ENCODE peak calls at places on chromosomes 13 and 19, in five cellular contexts. X, D, S, P and V are unnamed samples.

GRCh38 chr13:107721436-107721835 is 493.9 kb downstream of the LIG4 start:
- DNase-seq in X (no peak), D (no peak), S (no peak), P (no peak), V (no peak)

GRCh38 chr13:94712812-94713555 is 639 bp upstream of the SOX21 start:
- DNase-seq in X (no peak), D (peak), S (no peak), P (no peak), V (peak)

GRCh38 chr13:46086421-46086922 is 18.4 kb downstream of the CPB2 start:
- DNase-seq in X (no peak), D (no peak), S (no peak), P (no peak), V (no peak)

GRCh38 chr13:26325876-26326275 is 71.9 kb downstream of the CDK8 start:
- DNase-seq in X (no peak), D (peak), S (no peak), P (no peak), V (peak)

GRCh38 chr13:79448413-79448812 is 32.5 kb upstream of the NDFIP2 start:
- DNase-seq in X (no peak), D (peak), S (no peak), P (no peak), V (no peak)

GRCh38 chr19:10546817-10547216 is 3.1 kb downstream of the ATG4D start:
- DNase-seq in X (no peak), D (no peak), S (no peak), P (no peak), V (no peak)

GRCh38 chr13:108230377-108230776 is 12.2 kb downstream of the ABHD13 start:
- DNase-seq in X (no peak), D (no peak), S (no peak), P (no peak), V (no peak)

GRCh38 chr13:42597505-42597904 is 23.6 kb downstream of the TNFSF11 start:
- DNase-seq in X (no peak), D (no peak), S (no peak), P (no peak), V (peak)

GRCh38 chr13:87798536-87798935 is 127.4 kb downstream of the SLITRK5 start:
- DNase-seq in X (no peak), D (no peak), S (no peak), P (no peak), V (no peak)

GRCh38 chr13:109481046-109481445 is 305.3 kb downstream of the IRS2 start:
- DNase-seq in X (no peak), D (peak), S (no peak), P (no peak), V (no peak)

GRCh38 chr19:54916822-54917221 is 10.9 kb downstream of the NCR1 start:
- DNase-seq in X (no peak), D (no peak), S (no peak), P (no peak), V (no peak)

GRCh38 chr13:68190826-68191225 is 960.7 kb upstream of the PCDH9 start:
- DNase-seq in X (no peak), D (no peak), S (no peak), P (no peak), V (peak)

GRCh38 chr13:112446867-112447266 is 70.7 kb downstream of the SPACA7 start:
- DNase-seq in X (no peak), D (no peak), S (no peak), P (peak), V (no peak)

GRCh38 chr19:35777411-35777841 is 2.1 kb downstream of the ARHGAP33 start:
- DNase-seq in X (no peak), D (no peak), S (no peak), P (no peak), V (no peak)

GRCh38 chr13:101473458-101473857 is 21.0 kb downstream of the ITGBL1 start:
- DNase-seq in X (no peak), D (peak), S (no peak), P (no peak), V (peak)

GRCh38 chr19:3314962-3315675 is 51.3 kb upstream of the NFIC start:
- DNase-seq in X (no peak), D (no peak), S (no peak), P (no peak), V (no peak)

GRCh38 chr19:51259348-51260245 is 8.7 kb downstream of the SIGLECL1 start:
- DNase-seq in X (no peak), D (peak), S (no peak), P (no peak), V (peak)

GRCh38 chr13:22489771-22490170 is 691.0 kb upstream of the SGCG start:
- DNase-seq in X (no peak), D (no peak), S (no peak), P (no peak), V (no peak)
- TF ChIP-seq CTCF in X (no peak), D (no peak), S (no peak), P (no peak), V (no peak)

GRCh38 chr13:54573186-54573585 is 1544.6 kb downstream of the OLFM4 start:
- DNase-seq in X (no peak), D (no peak), S (no peak), P (no peak), V (no peak)
- TF ChIP-seq CTCF in X (no peak), D (no peak), S (no peak), P (no peak), V (no peak)

GRCh38 chr19:15112385-15112784 is 5.2 kb downstream of the SYDE1 start:
- DNase-seq in X (no peak), D (no peak), S (no peak), P (no peak), V (peak)
- TF ChIP-seq CTCF in X (no peak), D (no peak), S (no peak), P (no peak), V (peak)

GRCh38 chr13:103510007-103510406 is 443.8 kb upstream of the SLC10A2 start:
- DNase-seq in X (no peak), D (no peak), S (no peak), P (no peak), V (no peak)
- TF ChIP-seq CTCF in X (no peak), D (no peak), S (no peak), P (no peak), V (no peak)

GRCh38 chr19:53091855-53092254 is 11.4 kb downstream of the ZNF160 start:
- DNase-seq in X (no peak), D (no peak), S (no peak), P (no peak), V (no peak)

GRCh38 chr19:53094749-53095575 is 8.3 kb downstream of the ZNF160 start:
- DNase-seq in X (no peak), D (no peak), S (no peak), P (no peak), V (no peak)

GRCh38 chr19:53088091-53088490 is 15.1 kb downstream of the ZNF160 start:
- DNase-seq in X (no peak), D (peak), S (no peak), P (no peak), V (no peak)

GRCh38 chr19:53092723-53093122 is 10.5 kb downstream of the ZNF160 start:
- DNase-seq in X (no peak), D (no peak), S (no peak), P (no peak), V (no peak)

GRCh38 chr19:53091413-53091812 is 11.8 kb downstream of the ZNF160 start:
- DNase-seq in X (no peak), D (no peak), S (no peak), P (no peak), V (no peak)
- TF ChIP-seq CTCF in X (no peak), D (no peak), S (no peak), P (no peak), V (no peak)